ENCODE peak calls at places on chromosomes 12 and 14, in five cellular contexts. Z is A549, P is fibroblast of lung, H is IMR-90, G is mammary epithelial cell. B is an unnamed sample.

GRCh38 chr14:51342226-51342625 is 102.2 kb downstream of the TMX1 start:
- DNase-seq in Z (peak; percentile 16), P (peak; percentile 11), H (peak; percentile 56), G (peak; percentile 95), B (no peak)

GRCh38 chr12:42143401-42144173 is 1.1 kb downstream of the GXYLT1 start:
- DNase-seq in Z (no peak), P (peak; percentile 44), H (peak; percentile 28), G (peak; percentile 41), B (no peak)

GRCh38 chr14:95741051-95741490 is 27.1 kb upstream of the TCL1A start:
- DNase-seq in Z (no peak), P (no peak), H (no peak), G (peak; percentile 70), B (no peak)

GRCh38 chr14:65961004-65961403 is 525.2 kb upstream of the CCDC196 start:
- DNase-seq in Z (peak; percentile 13), P (peak; percentile 11), H (peak; percentile 7), G (peak; percentile 42), B (peak; percentile 55)

GRCh38 chr12:75323663-75324062 is 6.5 kb downstream of the CAPS2 start:
- DNase-seq in Z (no peak), P (no peak), H (no peak), G (no peak), B (no peak)

GRCh38 chr14:50364792-50365191 is 31.9 kb downstream of the CDKL1 start:
- DNase-seq in Z (no peak), P (no peak), H (no peak), G (peak; percentile 61), B (no peak)

GRCh38 chr14:53715390-53715730 is 241.3 kb downstream of the BMP4 start:
- DNase-seq in Z (peak; percentile 10), P (peak; percentile 62), H (peak; percentile 28), G (peak; percentile 65), B (no peak)

GRCh38 chr12:108306014-108306501 is 33.1 kb downstream of the CMKLR1 start:
- DNase-seq in Z (no peak), P (no peak), H (peak; percentile 15), G (peak; percentile 70), B (peak; percentile 32)

GRCh38 chr14:101360045-101360931 is 201.0 kb upstream of the DIO3 start:
- DNase-seq in Z (no peak), P (peak; percentile 85), H (no peak), G (no peak), B (no peak)

GRCh38 chr14:90109858-90110257 is 48.1 kb downstream of the KCNK13 start:
- DNase-seq in Z (peak; percentile 34), P (no peak), H (no peak), G (no peak), B (no peak)

GRCh38 chr14:34693228-34693939 is 21.0 kb downstream of the CFL2 start:
- DNase-seq in Z (peak; percentile 68), P (no peak), H (no peak), G (peak; percentile 47), B (no peak)

GRCh38 chr14:72892879-72893635 is 844 bp downstream of the DPF3 start:
- DNase-seq in Z (no peak), P (no peak), H (no peak), G (peak; percentile 37), B (no peak)

GRCh38 chr12:46473634-46474201 is 101.1 kb upstream of the SLC38A2 start:
- DNase-seq in Z (peak; percentile 86), P (peak; percentile 95), H (peak; percentile 94), G (peak; percentile 83), B (no peak)

GRCh38 chr12:96063046-96063445 is 27.7 kb upstream of the LTA4H start:
- DNase-seq in Z (peak; percentile 26), P (peak; percentile 58), H (peak; percentile 25), G (no peak), B (no peak)

GRCh38 chr12:27260746-27261145 is 16.7 kb downstream of the STK38L start:
- DNase-seq in Z (no peak), P (peak; percentile 76), H (peak; percentile 53), G (peak; percentile 29), B (no peak)

GRCh38 chr12:57227315-57228115 is 2.0 kb upstream of the SHMT2 start:
- DNase-seq in Z (no peak), P (no peak), H (peak; percentile 26), G (peak; percentile 60), B (no peak)

GRCh38 chr14:101507306-101508150 is 53.8 kb upstream of the DIO3 start:
- DNase-seq in Z (no peak), P (no peak), H (no peak), G (no peak), B (no peak)

GRCh38 chr12:131862994-131863710 is 31.3 kb upstream of the ULK1 start:
- DNase-seq in Z (no peak), P (peak; percentile 25), H (no peak), G (no peak), B (peak; percentile 30)

GRCh38 chr12:2387051-2387834 is 334.5 kb downstream of the CACNA1C start:
- DNase-seq in Z (no peak), P (no peak), H (peak; percentile 58), G (no peak), B (no peak)

GRCh38 chr12:13595536-13596450 is 385.6 kb downstream of the GRIN2B start:
- DNase-seq in Z (no peak), P (no peak), H (no peak), G (peak; percentile 51), B (no peak)

GRCh38 chr12:40104461-40105264 is 1.2 kb downstream of the SLC2A13 start:
- DNase-seq in Z (peak; percentile 41), P (peak; percentile 7), H (peak; percentile 2), G (peak; percentile 1), B (no peak)

GRCh38 chr14:70981005-70981952 is 74.0 kb downstream of the PCNX1 start:
- DNase-seq in Z (no peak), P (peak; percentile 11), H (peak; percentile 15), G (no peak), B (no peak)

DNA sequence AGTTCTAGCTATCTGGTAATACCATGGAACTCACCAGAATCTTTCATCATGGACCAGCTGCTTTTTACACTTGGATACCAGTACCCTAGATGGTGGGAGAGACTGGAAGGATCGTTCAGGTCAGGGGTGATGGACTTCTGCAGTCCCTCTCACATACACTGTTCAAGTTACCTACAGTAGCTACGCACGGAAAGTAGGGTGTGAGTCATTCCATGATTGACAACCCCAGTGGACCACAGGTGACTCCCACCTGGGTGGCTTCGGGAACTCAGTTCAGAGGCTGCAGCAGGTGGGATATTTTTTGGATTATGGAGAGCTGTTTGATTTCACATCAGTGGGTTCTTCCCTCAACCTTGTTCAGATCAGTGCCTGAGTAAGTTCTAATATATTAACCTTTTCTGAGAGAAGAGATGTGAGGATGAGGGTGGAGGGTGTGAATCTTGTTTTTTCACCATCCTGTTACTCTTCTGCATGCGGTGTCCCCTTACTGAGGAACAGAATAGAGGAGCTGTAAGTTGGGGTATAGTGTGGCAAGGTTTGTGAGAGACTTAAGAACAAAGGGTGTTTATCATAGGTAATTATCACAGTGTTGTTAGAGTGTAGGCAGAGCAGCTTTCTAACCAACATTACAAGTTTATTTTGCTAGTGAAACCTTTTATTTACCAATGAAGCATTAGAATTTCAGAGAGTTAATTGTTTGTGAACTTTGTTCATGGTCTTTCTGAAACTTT is 39.6 kb downstream of the PRKCH start:
- DNase-seq in Z (no peak), P (no peak), H (no peak), G (no peak), B (no peak)
- H3K4me2 ChIP-seq in Z (no peak overlapping the region), P (no peak overlapping the region), H (no peak overlapping the region), G (no peak overlapping the region), B (no peak overlapping the region)

GRCh38 chr12:100845095-100845494 is 50.5 kb downstream of the ANO4 start:
- DNase-seq in Z (no peak), P (no peak), H (no peak), G (peak; percentile 35), B (no peak)
- H3K4me2 ChIP-seq in Z (no peak overlapping the region), P (no peak overlapping the region), H (no peak overlapping the region), G (peak overlapping the region; percentile 38), B (no peak overlapping the region)

GRCh38 chr14:103319422-103319821 is 14.6 kb upstream of the EIF5 start:
- DNase-seq in Z (no peak), P (no peak), H (no peak), G (no peak), B (no peak)
- H3K4me2 ChIP-seq in Z (no peak overlapping the region), P (no peak overlapping the region), H (no peak overlapping the region), G (no peak overlapping the region), B (no peak overlapping the region)

GRCh38 chr14:68471964-68472508 is 320.8 kb downstream of the ZFP36L1 start:
- DNase-seq in Z (no peak), P (no peak), H (no peak), G (no peak), B (no peak)

GRCh38 chr14:68471029-68471963 is 321.6 kb downstream of the ZFP36L1 start:
- DNase-seq in Z (no peak), P (no peak), H (no peak), G (no peak), B (peak; percentile 55)

GRCh38 chr14:68473794-68474193 is 319.1 kb downstream of the ZFP36L1 start:
- DNase-seq in Z (no peak), P (peak; percentile 65), H (no peak), G (no peak), B (no peak)

GRCh38 chr14:68474741-68475140 is 318.1 kb downstream of the ZFP36L1 start:
- DNase-seq in Z (no peak), P (no peak), H (no peak), G (no peak), B (no peak)

GRCh38 chr14:68473050-68473449 is 319.8 kb downstream of the ZFP36L1 start:
- DNase-seq in Z (no peak), P (no peak), H (no peak), G (no peak), B (no peak)
- H3K4me2 ChIP-seq in Z (no peak overlapping the region), P (no peak overlapping the region), H (no peak overlapping the region), G (peak overlapping the region; percentile 11), B (no peak overlapping the region)